ENCODE peak calls at places on chromosomes 1 and 21, in nine cellular contexts. W is pancreas; G is psoas muscle; H is fibroblast of the aortic adventitia; T is CD8-positive, alpha-beta T cell; M is left ventricle myocardium inferior; Q is progenitor cell of endocrine pancreas; A is lower lobe of right lung; R is sigmoid colon. X is an unnamed sample.

GRCh38 chr21:42578034-42578433 is 64.4 kb downstream of the SLC37A1 start:
- DNase-seq in G (peak; percentile 45), H (no peak), A (peak; percentile 33), T (no peak), Q (no peak), R (peak; percentile 36), M (no peak), W (no peak), X (no peak)

GRCh38 chr1:223363856-223364684 is at the start of gene SUSD4:
- DNase-seq in W (peak; percentile 72), A (peak; percentile 74), G (peak; percentile 59), R (no peak), M (peak; percentile 42), Q (peak; percentile 59), H (no peak), T (peak; percentile 71), X (peak; percentile 55)

GRCh38 chr1:4253918-4254317 is 353.8 kb upstream of the C1orf174 start:
- DNase-seq in R (no peak), M (no peak), T (no peak), G (no peak), W (no peak), Q (no peak), H (no peak), A (no peak), X (no peak)

GRCh38 chr1:27981146-27981545 is 21.4 kb downstream of the XKR8 start:
- DNase-seq in M (no peak), A (no peak), R (no peak), Q (no peak), G (no peak), T (no peak), H (no peak), W (no peak), X (no peak)

GRCh38 chr1:28264897-28265296 is 5.6 kb downstream of the SESN2 start:
- DNase-seq in R (peak; percentile 46), W (no peak), H (no peak), Q (no peak), M (no peak), G (no peak), T (no peak), A (no peak), X (no peak)

GRCh38 chr1:119656410-119656955 is 8.4 kb upstream of the ZNF697 start:
- DNase-seq in T (no peak), M (no peak), G (no peak), R (no peak), Q (no peak), W (no peak), A (no peak), H (no peak), X (no peak)

GRCh38 chr21:44552136-44552535 is 831 bp upstream of the KRTAP10-2 start:
- DNase-seq in R (peak; percentile 39), W (no peak), H (no peak), G (no peak), T (no peak), A (no peak), M (no peak), Q (peak; percentile 8), X (peak; percentile 1)

GRCh38 chr1:218823291-218823900 is 350.3 kb upstream of the LYPLAL1 start:
- DNase-seq in G (no peak), R (no peak), M (no peak), W (no peak), Q (no peak), H (peak; percentile 93), A (no peak), T (no peak), X (no peak)

GRCh38 chr1:25107643-25108010 is 124.7 kb downstream of the SYF2 start:
- DNase-seq in W (no peak), Q (no peak), A (no peak), M (no peak), T (no peak), R (no peak), G (no peak), H (no peak), X (no peak)

GRCh38 chr1:100074604-100075395 is 57.9 kb downstream of the SASS6 start:
- DNase-seq in M (no peak), G (no peak), A (no peak), Q (no peak), T (no peak), R (no peak), H (peak; percentile 59), W (no peak), X (no peak)

GRCh38 chr1:83705091-83705490 is 293.8 kb downstream of the TTLL7 start:
- DNase-seq in W (no peak), G (no peak), Q (no peak), A (no peak), T (no peak), H (peak; percentile 10), R (no peak), M (no peak), X (no peak)

DNA sequence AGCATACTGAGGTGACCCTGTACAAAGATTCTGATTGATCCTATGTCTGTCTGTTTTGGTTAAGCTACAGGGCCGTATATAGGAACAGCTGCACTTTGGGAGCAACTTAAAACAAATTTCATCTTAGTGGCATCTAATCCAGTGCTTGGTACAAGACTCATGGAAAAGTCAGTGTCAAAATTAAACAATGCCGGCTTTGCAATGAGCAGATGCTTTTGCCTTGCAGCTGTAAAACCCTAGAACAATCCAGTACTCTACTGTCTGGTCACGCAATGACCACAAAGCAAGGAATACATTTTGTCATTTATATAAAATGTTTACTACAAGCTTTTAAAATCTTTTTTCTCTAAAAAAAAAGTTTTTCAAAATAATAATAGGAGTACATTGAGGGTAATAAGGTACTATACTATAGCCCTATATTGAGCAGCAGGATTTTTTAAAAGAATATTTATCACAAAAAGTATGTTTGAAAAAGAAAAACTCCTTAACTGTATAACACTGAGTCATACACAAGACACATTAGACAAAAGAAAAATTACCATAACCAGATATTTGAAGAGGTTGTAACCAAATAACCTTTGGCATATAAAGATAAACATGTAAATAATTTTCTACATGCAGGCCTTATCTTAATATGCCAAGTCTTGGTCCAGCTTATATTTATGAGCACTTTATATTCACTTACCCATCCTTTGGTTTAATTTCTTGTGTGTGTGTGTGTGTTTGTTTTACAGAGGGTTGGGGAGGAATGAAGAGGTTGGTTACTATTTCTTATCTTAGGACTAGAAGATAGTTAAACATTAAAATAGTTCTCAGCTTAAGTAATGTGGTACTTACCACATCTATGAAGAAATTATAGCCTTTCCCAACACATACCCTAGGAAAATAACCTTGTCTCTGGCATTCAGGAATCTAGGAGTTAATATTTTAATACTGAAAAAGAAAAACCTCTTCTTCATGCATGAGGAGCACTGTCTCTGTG is 262.3 kb downstream of the FAF1 start:
- DNase-seq in H (peak; percentile 37), T (no peak), M (no peak), Q (no peak), W (no peak), R (no peak), A (no peak), G (no peak), X (no peak)
- TF ChIP-seq CTCF in H (no peak), T (no peak), M (no peak), Q (no peak), W (no peak), R (no peak), A (no peak), G (no peak), X (no peak)

DNA sequence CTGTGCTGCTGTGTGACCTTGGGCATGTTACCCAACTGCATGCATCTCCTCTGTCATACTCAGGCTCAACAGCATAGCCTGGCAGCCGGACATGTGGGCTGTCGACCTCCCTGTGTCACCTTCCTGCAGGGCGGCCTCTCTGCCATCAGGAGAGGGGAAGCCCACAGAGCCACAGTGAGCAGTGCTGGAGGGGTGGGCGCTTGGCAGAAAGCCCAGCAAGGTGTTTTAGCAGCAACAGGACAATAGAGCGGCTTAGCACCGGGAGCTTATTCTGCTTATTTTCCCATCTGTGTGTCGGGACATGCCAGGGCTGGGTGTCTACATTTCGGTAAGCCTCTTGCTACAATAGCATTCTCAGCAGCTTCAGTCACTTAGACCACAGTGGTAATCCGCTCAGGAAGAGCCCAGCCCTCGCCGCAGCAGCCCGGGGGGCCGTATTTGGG is 22.8 kb upstream of the CDK18 start:
- DNase-seq in T (no peak), H (no peak), M (no peak), Q (no peak), A (no peak), R (no peak), W (no peak), G (no peak), X (no peak)
- TF ChIP-seq CTCF in T (no peak), H (no peak), M (no peak), Q (no peak), A (no peak), R (no peak), W (no peak), G (no peak), X (no peak)

GRCh38 chr1:63379583-63379982 is 12.2 kb downstream of the ALG6 start:
- DNase-seq in H (no peak), R (no peak), Q (no peak), M (no peak), T (no peak), A (no peak), G (no peak), W (no peak), X (no peak)
- TF ChIP-seq CTCF in H (no peak), R (no peak), Q (no peak), M (no peak), T (no peak), A (no peak), G (no peak), W (no peak), X (no peak)

GRCh38 chr1:234619071-234619480 is 9.1 kb upstream of the IRF2BP2 start:
- DNase-seq in A (no peak), G (no peak), H (peak; percentile 71), W (no peak), Q (no peak), M (no peak), T (no peak), R (no peak), X (no peak)

GRCh38 chr1:234617986-234618725 is 8.2 kb upstream of the IRF2BP2 start:
- DNase-seq in M (no peak), A (no peak), Q (no peak), R (no peak), H (peak; percentile 99), G (no peak), T (no peak), W (no peak), X (no peak)

GRCh38 chr1:234616644-234617043 is 6.7 kb upstream of the IRF2BP2 start:
- DNase-seq in T (no peak), Q (no peak), G (no peak), H (peak; percentile 57), A (no peak), W (peak; percentile 43), R (no peak), M (no peak), X (no peak)

GRCh38 chr1:234618726-234619049 is 8.7 kb upstream of the IRF2BP2 start:
- DNase-seq in Q (no peak), G (no peak), W (no peak), R (no peak), M (no peak), A (no peak), H (no peak), T (no peak), X (no peak)

GRCh38 chr1:234617135-234617985 is 7.4 kb upstream of the IRF2BP2 start:
- DNase-seq in A (no peak), Q (no peak), G (no peak), H (peak; percentile 74), T (no peak), M (no peak), W (no peak), R (no peak), X (no peak)
- TF ChIP-seq CTCF in A (no peak), Q (peak; percentile 43), G (no peak), H (peak; percentile 43), T (peak; percentile 3), M (no peak), W (no peak), R (no peak), X (peak; percentile 58)

GRCh38 chr1:221263831-221264767 is 384.9 kb downstream of the HLX start:
- DNase-seq in T (no peak), R (peak; percentile 76), H (peak; percentile 93), W (peak; percentile 11), Q (no peak), G (no peak), A (no peak), M (no peak), X (peak; percentile 40)
- TF ChIP-seq CTCF in T (peak; percentile 19), R (peak; percentile 38), H (peak; percentile 66), W (no peak), Q (peak; percentile 37), G (peak; percentile 61), A (peak; percentile 57), M (peak; percentile 61), X (peak; percentile 19)